ENCODE peak calls at places on chromosome 13, in five cellular contexts. B, J, T, R and X are unnamed samples. For H3K36me3, the result is how much of the 10 kb centered on the place peaks cover.

GRCh38 chr13:49308104-49308875 is 60.6 kb downstream of the CDADC1 start:
- DNase-seq in B (peak), J (no peak), T (no peak), R (peak), X (no peak)

GRCh38 chr13:19123502-19123901 is 58.1 kb downstream of the TUBA3C start:
- DNase-seq in B (no peak), J (no peak), T (no peak), R (no peak), X (no peak)

GRCh38 chr13:48066310-48066989 is 28.5 kb downstream of the MED4 start:
- DNase-seq in B (no peak), J (no peak), T (no peak), R (no peak), X (no peak)

GRCh38 chr13:44899967-44900366 is 89.3 kb downstream of the NUFIP1 start:
- DNase-seq in B (no peak), J (no peak), T (no peak), R (no peak), X (no peak)

GRCh38 chr13:53821632-53822031 is 793.0 kb downstream of the OLFM4 start:
- DNase-seq in B (no peak), J (no peak), T (no peak), R (no peak), X (no peak)

GRCh38 chr13:35789335-35790166 is 313.1 kb upstream of the MAB21L1 start:
- DNase-seq in B (peak), J (peak), T (no peak), R (no peak), X (no peak)

GRCh38 chr13:72379581-72379980 is 347.8 kb downstream of the MZT1 start:
- DNase-seq in B (peak), J (no peak), T (no peak), R (no peak), X (no peak)

GRCh38 chr13:95083758-95084157 is 217.5 kb downstream of the ABCC4 start:
- DNase-seq in B (peak), J (no peak), T (no peak), R (no peak), X (peak)

GRCh38 chr13:20715340-20715732 is 11.8 kb downstream of the IL17D start:
- DNase-seq in B (no peak), J (no peak), T (no peak), R (no peak), X (no peak)

GRCh38 chr13:109871018-109871370 is 84.6 kb upstream of the IRS2 start:
- DNase-seq in B (peak), J (no peak), T (no peak), R (no peak), X (no peak)

GRCh38 chr13:113947321-113948033 is 26.4 kb downstream of the C13orf46 start:
- DNase-seq in B (peak), J (no peak), T (no peak), R (no peak), X (no peak)

GRCh38 chr13:48851707-48852106 is 124.0 kb upstream of the FNDC3A start:
- DNase-seq in B (no peak), J (no peak), T (no peak), R (no peak), X (no peak)

GRCh38 chr13:56586966-56587365 is 553.8 kb upstream of the PRR20A start:
- DNase-seq in B (no peak), J (no peak), T (no peak), R (no peak), X (no peak)

GRCh38 chr13:24215732-24216131 is 55.2 kb downstream of the SPATA13 start:
- DNase-seq in B (no peak), J (no peak), T (no peak), R (no peak), X (no peak)

GRCh38 chr13:44040070-44040753 is 160.5 kb downstream of the LACC1 start:
- DNase-seq in B (no peak), J (no peak), T (no peak), R (no peak), X (no peak)

GRCh38 chr13:20412761-20413355 is 112.8 kb downstream of the CRYL1 start:
- DNase-seq in B (no peak), J (no peak), T (no peak), R (no peak), X (no peak)

GRCh38 chr13:71218960-71219359 is 648.0 kb downstream of the DACH1 start:
- DNase-seq in B (no peak), J (peak), T (no peak), R (no peak), X (no peak)

GRCh38 chr13:94292323-94292640 is 187.2 kb downstream of the DCT start:
- DNase-seq in B (no peak), J (no peak), T (no peak), R (no peak), X (no peak)

GRCh38 chr13:20448470-20448869 is 77.2 kb downstream of the CRYL1 start:
- DNase-seq in B (no peak), J (no peak), T (no peak), R (no peak), X (no peak)

GRCh38 chr13:20294497-20294896 is 62.4 kb upstream of the GJB6 start:
- DNase-seq in B (no peak), J (no peak), T (no peak), R (no peak), X (no peak)

GRCh38 chr13:19345158-19345557 is 163.5 kb upstream of the TUBA3C start:
- DNase-seq in B (no peak), J (no peak), T (no peak), R (no peak), X (no peak)

GRCh38 chr13:110388141-110388943 is 81.3 kb downstream of the COL4A2 start:
- DNase-seq in B (peak), J (no peak), T (no peak), R (peak), X (no peak)

GRCh38 chr13:35163674-35164073 is 221.6 kb downstream of the NBEA start:
- DNase-seq in B (no peak), J (no peak), T (no peak), R (no peak), X (no peak)

GRCh38 chr13:38875186-38875875 is 115.3 kb downstream of the STOML3 start:
- DNase-seq in B (no peak), J (no peak), T (no peak), R (no peak), X (no peak)

GRCh38 chr13:110916671-110917142 is 1.8 kb upstream of the ANKRD10 start:
- DNase-seq in B (peak), J (no peak), T (no peak), R (no peak), X (peak)

GRCh38 chr13:63938851-63939250 is 2523.2 kb upstream of the PCDH20 start:
- DNase-seq in B (peak), J (no peak), T (no peak), R (no peak), X (peak)

GRCh38 chr13:114282143-114282685 is 813 bp downstream of the UPF3A start:
- DNase-seq in B (peak), J (peak), T (no peak), R (peak), X (peak)

GRCh38 chr13:108096301-108096700 is 119.0 kb downstream of the LIG4 start:
- DNase-seq in B (no peak), J (no peak), T (no peak), R (no peak), X (no peak)

GRCh38 chr13:113854238-113855011 is 9.5 kb downstream of the GAS6 start:
- DNase-seq in B (no peak), J (no peak), T (no peak), R (no peak), X (no peak)

GRCh38 chr13:34411177-34411576 is 530.9 kb upstream of the NBEA start:
- DNase-seq in B (no peak), J (no peak), T (no peak), R (no peak), X (no peak)

GRCh38 chr13:101706651-101707050 is 254.2 kb downstream of the ITGBL1 start:
- DNase-seq in B (peak), J (no peak), T (no peak), R (peak), X (peak)
- H3K36me3 ChIP-seq in B (under half), J (under half), T (under half), R (under half), X (under half)

DNA sequence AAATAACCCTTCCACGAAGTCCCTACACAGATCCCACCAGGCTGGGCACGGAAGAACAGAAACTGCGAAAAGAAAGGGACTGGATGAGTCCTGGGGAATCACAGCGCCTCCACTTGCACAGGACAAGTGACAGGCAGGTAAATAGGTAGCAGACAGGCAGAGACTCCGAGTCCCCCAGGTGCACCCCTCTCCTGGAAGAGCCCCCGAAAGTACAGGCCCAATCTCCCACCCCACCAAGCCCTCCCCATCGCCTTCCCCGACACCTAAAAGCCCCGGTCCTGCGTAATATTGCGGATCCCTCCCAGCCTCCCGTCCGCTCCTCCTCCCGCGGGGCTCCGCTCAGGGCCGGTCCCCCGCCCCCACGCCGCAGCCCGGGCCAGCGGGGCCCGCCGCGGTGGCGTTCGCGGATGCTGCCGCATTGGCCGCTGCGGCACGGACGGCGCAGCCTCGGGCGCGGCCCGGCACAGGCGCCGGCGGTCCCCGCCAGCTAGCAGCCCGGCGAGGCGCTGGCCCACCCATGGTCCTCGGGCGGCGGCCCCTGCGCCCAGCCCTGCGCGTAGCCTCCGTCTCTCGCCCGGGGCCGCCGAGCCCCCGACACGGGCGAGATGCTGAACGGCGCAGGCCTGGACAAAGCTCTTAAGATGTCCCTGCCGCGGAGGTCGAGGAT is at the start of gene ATP8A2:
- DNase-seq in B (no peak), J (peak), T (no peak), R (no peak), X (no peak)
- H3K4me3 ChIP-seq in B (peak), J (peak), T (peak), R (no peak), X (peak)

GRCh38 chr13:75217949-75218348 is 264.0 kb downstream of the TBC1D4 start:
- DNase-seq in B (peak), J (peak), T (no peak), R (no peak), X (peak)
- TF ChIP-seq CTCF in B (peak), J (no peak), T (no peak), R (no peak), X (no peak)

GRCh38 chr13:98020271-98020670 is 66.8 kb downstream of the IPO5 start:
- DNase-seq in B (no peak), J (no peak), T (no peak), R (no peak), X (no peak)
- H3K36me3 ChIP-seq in B (half or more), J (half or more), T (under half), R (under half), X (under half)

GRCh38 chr13:78876915-78877549 is 218.1 kb upstream of the OBI1 start:
- DNase-seq in B (no peak), J (no peak), T (no peak), R (no peak), X (no peak)

GRCh38 chr13:78881054-78881453 is 222.1 kb upstream of the OBI1 start:
- DNase-seq in B (no peak), J (no peak), T (no peak), R (no peak), X (no peak)

GRCh38 chr13:78875792-78876580 is 217.0 kb upstream of the OBI1 start:
- DNase-seq in B (no peak), J (no peak), T (no peak), R (no peak), X (no peak)

GRCh38 chr13:78881746-78882145 is 222.8 kb upstream of the OBI1 start:
- DNase-seq in B (no peak), J (peak), T (no peak), R (no peak), X (no peak)
- H3K4me3 ChIP-seq in B (no peak), J (no peak), T (no peak), R (no peak), X (no peak)

GRCh38 chr13:30934381-30934780 is 1.9 kb downstream of the TEX26 start:
- DNase-seq in B (no peak), J (peak), T (no peak), R (no peak), X (no peak)
- TF ChIP-seq CTCF in B (peak), J (no peak), T (no peak), R (no peak), X (peak)

GRCh38 chr13:97456047-97456446 is 22.1 kb downstream of the RAP2A start:
- DNase-seq in B (no peak), J (no peak), T (no peak), R (no peak), X (no peak)

GRCh38 chr13:97454699-97455098 is 20.7 kb downstream of the RAP2A start:
- DNase-seq in B (no peak), J (no peak), T (no peak), R (no peak), X (no peak)

GRCh38 chr13:97459215-97459772 is 25.3 kb downstream of the RAP2A start:
- DNase-seq in B (no peak), J (no peak), T (no peak), R (no peak), X (no peak)

GRCh38 chr13:97460853-97461252 is 26.9 kb downstream of the RAP2A start:
- DNase-seq in B (no peak), J (no peak), T (no peak), R (no peak), X (no peak)

GRCh38 chr13:97460004-97460756 is 26.2 kb downstream of the RAP2A start:
- DNase-seq in B (no peak), J (no peak), T (no peak), R (no peak), X (no peak)
- H3K36me3 ChIP-seq in B (under half), J (under half), T (under half), R (under half), X (under half)